ENCODE peak calls at places on chromosomes 4 and X, in eight cellular contexts. One of them, this sample, is unnamed.

GRCh38 chrX:49163555-49164419 is 1.2 kb downstream of the MAGIX start:
- DNase-seq in lower leg skin: peak
- DNase-seq in upper lobe of right lung: peak
- DNase-seq in prostate gland: peak
- DNase-seq in HCT116: peak
- DNase-seq in AG04450: no peak
- DNase-seq in aorta: peak
- DNase-seq in astrocyte of the cerebellum: peak
- DNase-seq in this sample: no peak

GRCh38 chr4:88275516-88275915 is 8.8 kb downstream of the PPM1K start:
- DNase-seq in upper lobe of right lung: no peak
- DNase-seq in HCT116: no peak
- DNase-seq in lower leg skin: no peak
- DNase-seq in astrocyte of the cerebellum: no peak
- DNase-seq in prostate gland: no peak
- DNase-seq in aorta: no peak
- DNase-seq in AG04450: no peak
- DNase-seq in this sample: no peak

GRCh38 chrX:148380107-148380506 is 120.3 kb upstream of the AFF2 start:
- DNase-seq in prostate gland: no peak
- DNase-seq in astrocyte of the cerebellum: no peak
- DNase-seq in AG04450: no peak
- DNase-seq in aorta: no peak
- DNase-seq in upper lobe of right lung: no peak
- DNase-seq in HCT116: no peak
- DNase-seq in lower leg skin: no peak
- DNase-seq in this sample: no peak

GRCh38 chr4:103098746-103099421 is 750 bp downstream of the BDH2 start:
- DNase-seq in HCT116: no peak
- DNase-seq in upper lobe of right lung: no peak
- DNase-seq in prostate gland: no peak
- DNase-seq in astrocyte of the cerebellum: no peak
- DNase-seq in lower leg skin: no peak
- DNase-seq in AG04450: no peak
- DNase-seq in aorta: no peak
- DNase-seq in this sample: no peak

GRCh38 chrX:22110729-22111494 is 78.8 kb downstream of the PHEX start:
- DNase-seq in aorta: no peak
- DNase-seq in prostate gland: no peak
- DNase-seq in lower leg skin: no peak
- DNase-seq in astrocyte of the cerebellum: no peak
- DNase-seq in upper lobe of right lung: no peak
- DNase-seq in AG04450: no peak
- DNase-seq in HCT116: no peak
- DNase-seq in this sample: no peak

GRCh38 chr4:40471923-40472322 is 136.8 kb downstream of the CHRNA9 start:
- DNase-seq in prostate gland: no peak
- DNase-seq in upper lobe of right lung: no peak
- DNase-seq in aorta: no peak
- DNase-seq in astrocyte of the cerebellum: no peak
- DNase-seq in HCT116: no peak
- DNase-seq in lower leg skin: no peak
- DNase-seq in AG04450: no peak
- DNase-seq in this sample: no peak

GRCh38 chrX:110614596-110614995 is 181.0 kb downstream of the CHRDL1 start:
- DNase-seq in astrocyte of the cerebellum: no peak
- DNase-seq in prostate gland: no peak
- DNase-seq in aorta: no peak
- DNase-seq in lower leg skin: no peak
- DNase-seq in upper lobe of right lung: no peak
- DNase-seq in HCT116: no peak
- DNase-seq in AG04450: no peak
- DNase-seq in this sample: no peak

GRCh38 chrX:132802033-132802432 is 156.4 kb downstream of the HS6ST2 start:
- DNase-seq in upper lobe of right lung: no peak
- DNase-seq in lower leg skin: no peak
- DNase-seq in AG04450: no peak
- DNase-seq in aorta: no peak
- DNase-seq in HCT116: no peak
- DNase-seq in prostate gland: no peak
- DNase-seq in astrocyte of the cerebellum: no peak
- DNase-seq in this sample: no peak

GRCh38 chr4:100581337-100581736 is 63.5 kb upstream of the EMCN start:
- DNase-seq in prostate gland: peak
- DNase-seq in HCT116: peak
- DNase-seq in aorta: no peak
- DNase-seq in AG04450: no peak
- DNase-seq in astrocyte of the cerebellum: no peak
- DNase-seq in upper lobe of right lung: no peak
- DNase-seq in lower leg skin: no peak
- DNase-seq in this sample: no peak

GRCh38 chr4:8910100-8910821 is 38.6 kb upstream of the HMX1 start:
- DNase-seq in aorta: peak
- DNase-seq in AG04450: no peak
- DNase-seq in prostate gland: no peak
- DNase-seq in astrocyte of the cerebellum: no peak
- DNase-seq in lower leg skin: peak
- DNase-seq in HCT116: no peak
- DNase-seq in upper lobe of right lung: peak
- DNase-seq in this sample: no peak

GRCh38 chrX:109357714-109358113 is 124.2 kb downstream of the GUCY2F start:
- DNase-seq in upper lobe of right lung: no peak
- DNase-seq in AG04450: no peak
- DNase-seq in aorta: no peak
- DNase-seq in lower leg skin: no peak
- DNase-seq in HCT116: no peak
- DNase-seq in prostate gland: no peak
- DNase-seq in astrocyte of the cerebellum: no peak
- DNase-seq in this sample: no peak

GRCh38 chrX:15468036-15468435 is 25.1 kb downstream of the PIR start:
- DNase-seq in lower leg skin: no peak
- DNase-seq in aorta: no peak
- DNase-seq in HCT116: no peak
- DNase-seq in upper lobe of right lung: no peak
- DNase-seq in prostate gland: peak
- DNase-seq in astrocyte of the cerebellum: peak
- DNase-seq in AG04450: peak
- DNase-seq in this sample: peak

GRCh38 chr4:111027526-111027925 is 404.6 kb upstream of the PITX2 start:
- DNase-seq in upper lobe of right lung: no peak
- DNase-seq in astrocyte of the cerebellum: no peak
- DNase-seq in HCT116: no peak
- DNase-seq in AG04450: peak
- DNase-seq in prostate gland: no peak
- DNase-seq in aorta: no peak
- DNase-seq in lower leg skin: no peak
- DNase-seq in this sample: peak

GRCh38 chr4:40672528-40673522 is 43.2 kb upstream of the RBM47 start:
- DNase-seq in upper lobe of right lung: peak
- DNase-seq in astrocyte of the cerebellum: peak
- DNase-seq in HCT116: peak
- DNase-seq in AG04450: peak
- DNase-seq in lower leg skin: no peak
- DNase-seq in prostate gland: no peak
- DNase-seq in aorta: peak
- DNase-seq in this sample: peak

GRCh38 chrX:97039363-97040029 is 155.8 kb downstream of the RPA4 start:
- DNase-seq in lower leg skin: no peak
- DNase-seq in upper lobe of right lung: no peak
- DNase-seq in prostate gland: peak
- DNase-seq in aorta: peak
- DNase-seq in HCT116: no peak
- DNase-seq in astrocyte of the cerebellum: peak
- DNase-seq in AG04450: no peak
- DNase-seq in this sample: peak

GRCh38 chrX:13667940-13668339 is 15.0 kb downstream of the TCEANC start:
- DNase-seq in AG04450: no peak
- DNase-seq in HCT116: no peak
- DNase-seq in upper lobe of right lung: no peak
- DNase-seq in astrocyte of the cerebellum: no peak
- DNase-seq in aorta: no peak
- DNase-seq in prostate gland: no peak
- DNase-seq in lower leg skin: no peak
- DNase-seq in this sample: no peak

GRCh38 chr4:101306764-101307615 is 40.3 kb downstream of the PPP3CA start:
- DNase-seq in lower leg skin: no peak
- DNase-seq in AG04450: no peak
- DNase-seq in prostate gland: no peak
- DNase-seq in astrocyte of the cerebellum: no peak
- DNase-seq in HCT116: no peak
- DNase-seq in aorta: no peak
- DNase-seq in upper lobe of right lung: no peak
- DNase-seq in this sample: no peak

GRCh38 chrX:131217878-131218486 is 71.1 kb downstream of the IGSF1 start:
- DNase-seq in HCT116: no peak
- DNase-seq in AG04450: no peak
- DNase-seq in lower leg skin: no peak
- DNase-seq in aorta: no peak
- DNase-seq in prostate gland: no peak
- DNase-seq in upper lobe of right lung: no peak
- DNase-seq in astrocyte of the cerebellum: no peak
- DNase-seq in this sample: no peak

GRCh38 chr4:15906024-15906443 is 32.5 kb downstream of the FGFBP1 start:
- DNase-seq in AG04450: no peak
- DNase-seq in HCT116: peak
- DNase-seq in lower leg skin: peak
- DNase-seq in aorta: no peak
- DNase-seq in astrocyte of the cerebellum: no peak
- DNase-seq in prostate gland: peak
- DNase-seq in upper lobe of right lung: peak
- DNase-seq in this sample: no peak

GRCh38 chr4:176156656-176157055 is 38.7 kb downstream of the SPATA4 start:
- DNase-seq in upper lobe of right lung: no peak
- DNase-seq in AG04450: no peak
- DNase-seq in prostate gland: no peak
- DNase-seq in aorta: no peak
- DNase-seq in HCT116: no peak
- DNase-seq in lower leg skin: no peak
- DNase-seq in astrocyte of the cerebellum: peak
- DNase-seq in this sample: no peak

GRCh38 chr4:185203380-185204237 is at the start of gene CFAP97:
- DNase-seq in upper lobe of right lung: peak
- DNase-seq in HCT116: peak
- DNase-seq in astrocyte of the cerebellum: peak
- DNase-seq in prostate gland: peak
- DNase-seq in lower leg skin: peak
- DNase-seq in AG04450: peak
- DNase-seq in aorta: peak
- DNase-seq in this sample: peak
- H3K4me3 ChIP-seq in upper lobe of right lung: peak
- H3K4me3 ChIP-seq in HCT116: peak
- H3K4me3 ChIP-seq in astrocyte of the cerebellum: peak
- H3K4me3 ChIP-seq in prostate gland: peak
- H3K4me3 ChIP-seq in lower leg skin: peak
- H3K4me3 ChIP-seq in AG04450: peak
- H3K4me3 ChIP-seq in aorta: peak
- H3K4me3 ChIP-seq in this sample: peak

DNA sequence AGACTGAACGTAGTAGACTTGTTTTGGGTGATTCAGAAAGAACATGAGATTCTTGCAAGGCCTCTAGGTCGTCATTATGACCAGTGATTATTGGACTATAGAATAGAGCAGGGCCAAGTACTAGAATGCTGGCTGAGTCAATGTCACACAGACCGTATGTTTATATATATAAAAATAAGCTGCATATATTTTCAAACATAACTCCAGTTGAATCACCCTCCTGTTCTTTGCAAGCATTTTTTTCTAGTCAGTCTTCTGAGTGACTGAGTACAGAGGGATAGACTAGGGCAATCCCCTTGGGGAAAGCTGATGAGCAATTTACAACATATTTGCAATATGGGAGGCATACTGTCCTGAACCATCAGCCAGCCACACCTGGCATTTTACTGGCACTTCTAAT is 48.4 kb upstream of the PRPS1 start:
- DNase-seq in lower leg skin: no peak
- DNase-seq in astrocyte of the cerebellum: no peak
- DNase-seq in upper lobe of right lung: no peak
- DNase-seq in AG04450: peak
- DNase-seq in HCT116: no peak
- DNase-seq in prostate gland: no peak
- DNase-seq in aorta: no peak
- DNase-seq in this sample: no peak
- H3K4me3 ChIP-seq in lower leg skin: no peak
- H3K4me3 ChIP-seq in astrocyte of the cerebellum: no peak
- H3K4me3 ChIP-seq in upper lobe of right lung: no peak
- H3K4me3 ChIP-seq in AG04450: no peak
- H3K4me3 ChIP-seq in HCT116: no peak
- H3K4me3 ChIP-seq in prostate gland: no peak
- H3K4me3 ChIP-seq in aorta: no peak
- H3K4me3 ChIP-seq in this sample: no peak

GRCh38 chrX:48083212-48083611 is 11.8 kb upstream of the ZNF630 start:
- DNase-seq in lower leg skin: no peak
- DNase-seq in upper lobe of right lung: no peak
- DNase-seq in aorta: no peak
- DNase-seq in astrocyte of the cerebellum: peak
- DNase-seq in prostate gland: peak
- DNase-seq in AG04450: peak
- DNase-seq in HCT116: peak
- DNase-seq in this sample: no peak
- H3K4me3 ChIP-seq in lower leg skin: no peak
- H3K4me3 ChIP-seq in upper lobe of right lung: no peak
- H3K4me3 ChIP-seq in aorta: no peak
- H3K4me3 ChIP-seq in astrocyte of the cerebellum: no peak
- H3K4me3 ChIP-seq in prostate gland: no peak
- H3K4me3 ChIP-seq in AG04450: no peak
- H3K4me3 ChIP-seq in HCT116: no peak
- H3K4me3 ChIP-seq in this sample: no peak

GRCh38 chr4:153474251-153474650 is 8.1 kb downstream of the TMEM131L start:
- DNase-seq in lower leg skin: no peak
- DNase-seq in prostate gland: no peak
- DNase-seq in aorta: no peak
- DNase-seq in astrocyte of the cerebellum: no peak
- DNase-seq in HCT116: no peak
- DNase-seq in upper lobe of right lung: no peak
- DNase-seq in AG04450: no peak
- DNase-seq in this sample: no peak

GRCh38 chr4:153472122-153473037 is 6.2 kb downstream of the TMEM131L start:
- DNase-seq in astrocyte of the cerebellum: no peak
- DNase-seq in upper lobe of right lung: no peak
- DNase-seq in aorta: no peak
- DNase-seq in lower leg skin: no peak
- DNase-seq in prostate gland: no peak
- DNase-seq in HCT116: no peak
- DNase-seq in AG04450: no peak
- DNase-seq in this sample: no peak

GRCh38 chr4:153468587-153468986 is 2.4 kb downstream of the TMEM131L start:
- DNase-seq in prostate gland: no peak
- DNase-seq in aorta: no peak
- DNase-seq in upper lobe of right lung: no peak
- DNase-seq in HCT116: no peak
- DNase-seq in lower leg skin: no peak
- DNase-seq in AG04450: no peak
- DNase-seq in astrocyte of the cerebellum: no peak
- DNase-seq in this sample: no peak

GRCh38 chr4:153467897-153468262 is 1.7 kb downstream of the TMEM131L start:
- DNase-seq in upper lobe of right lung: no peak
- DNase-seq in AG04450: no peak
- DNase-seq in prostate gland: no peak
- DNase-seq in astrocyte of the cerebellum: no peak
- DNase-seq in lower leg skin: no peak
- DNase-seq in aorta: no peak
- DNase-seq in HCT116: no peak
- DNase-seq in this sample: no peak

GRCh38 chr4:153471691-153472080 is 5.5 kb downstream of the TMEM131L start:
- DNase-seq in aorta: no peak
- DNase-seq in upper lobe of right lung: no peak
- DNase-seq in lower leg skin: no peak
- DNase-seq in AG04450: no peak
- DNase-seq in HCT116: no peak
- DNase-seq in astrocyte of the cerebellum: no peak
- DNase-seq in prostate gland: no peak
- DNase-seq in this sample: no peak
- H3K4me3 ChIP-seq in aorta: no peak
- H3K4me3 ChIP-seq in upper lobe of right lung: no peak
- H3K4me3 ChIP-seq in lower leg skin: no peak
- H3K4me3 ChIP-seq in AG04450: no peak
- H3K4me3 ChIP-seq in HCT116: no peak
- H3K4me3 ChIP-seq in astrocyte of the cerebellum: no peak
- H3K4me3 ChIP-seq in prostate gland: no peak
- H3K4me3 ChIP-seq in this sample: no peak

This sample was measured in retinal pigment epithelial cell.